ENCODE peak calls at places on chromosomes 3 and 15, in four cellular contexts. F is A549, J is WTC11, D is K562. O is an unnamed sample.
A peak's percentile ranks its signal among the peaks of the same experiment; 100 is the strongest.

GRCh38 chr3:40975711-40976121 is 223.6 kb upstream of the CTNNB1 start:
- DNase-seq in D (no peak), F (no peak), J (no peak), O (no peak)

GRCh38 chr3:126104028-126104635 is 20.2 kb upstream of the SLC41A3 start:
- DNase-seq in D (no peak), J (no peak), F (no peak), O (no peak)

GRCh38 chr15:89828324-89829145 is 13.9 kb upstream of the ANPEP start:
- DNase-seq in J (no peak), D (no peak), F (peak; percentile 32), O (no peak)

GRCh38 chr3:127320529-127321121 is 32.8 kb upstream of the PRR20G start:
- DNase-seq in F (no peak), J (peak; percentile 45), D (no peak), O (no peak)

GRCh38 chr15:100241572-100242479 is 99.9 kb downstream of the ADAMTS17 start:
- DNase-seq in D (peak; percentile 70), F (peak; percentile 83), J (no peak), O (peak; percentile 63)

GRCh38 chr3:170130532-170130931 is 51.0 kb downstream of the PHC3 start:
- DNase-seq in D (no peak), F (no peak), J (no peak), O (no peak)

GRCh38 chr3:143040264-143040879 is 39.0 kb downstream of the U2SURP start:
- DNase-seq in F (peak; percentile 52), J (no peak), D (no peak), O (no peak)

GRCh38 chr15:67744331-67745058 is 80.8 kb upstream of the SKOR1 start:
- DNase-seq in F (no peak), D (no peak), J (no peak), O (no peak)

GRCh38 chr15:79592126-79592525 is 160.0 kb downstream of the MINAR1 start:
- DNase-seq in F (no peak), D (no peak), J (no peak), O (no peak)

GRCh38 chr15:40510201-40510600 is 39.4 kb downstream of the CHST14 start:
- DNase-seq in J (no peak), D (no peak), F (no peak), O (no peak)

GRCh38 chr3:12154151-12154550 is 4.6 kb downstream of the TIMP4 start:
- DNase-seq in D (no peak), F (no peak), J (no peak), O (no peak)

GRCh38 chr15:44315773-44316465 is 27.4 kb downstream of the GOLM2 start:
- DNase-seq in J (no peak), D (no peak), F (no peak), O (no peak)

GRCh38 chr3:161409069-161409468 is 37.8 kb upstream of the SPTSSB start:
- DNase-seq in F (peak; percentile 58), J (peak; percentile 28), D (no peak), O (peak; percentile 55)

GRCh38 chr3:62139957-62140356 is 233.4 kb downstream of the FEZF2 start:
- DNase-seq in J (no peak), D (no peak), F (no peak), O (no peak)

GRCh38 chr15:71532994-71533393 is 277.4 kb upstream of the NR2E3 start:
- DNase-seq in J (peak; percentile 32), D (peak; percentile 63), F (peak; percentile 43), O (peak; percentile 5)

GRCh38 chr3:127857270-127857801 is 35.0 kb upstream of the MGLL start:
- DNase-seq in F (peak; percentile 30), J (no peak), D (no peak), O (no peak)

GRCh38 chr3:191707817-191708216 is 246.9 kb downstream of the PYDC2 start:
- DNase-seq in J (no peak), F (no peak), D (no peak), O (peak; percentile 3)

GRCh38 chr3:78900426-78900825 is 867.4 kb downstream of the ROBO1 start:
- DNase-seq in J (no peak), F (no peak), D (no peak), O (no peak)

GRCh38 chr3:164453695-164454094 is 624.6 kb downstream of the SI start:
- DNase-seq in F (no peak), D (no peak), J (no peak), O (no peak)

GRCh38 chr15:31265871-31266711 is 60.5 kb upstream of the KLF13 start:
- DNase-seq in J (peak; percentile 14), D (no peak), F (no peak), O (no peak)

GRCh38 chr3:49716691-49717538 is 2.6 kb downstream of the AMIGO3 start:
- DNase-seq in D (no peak), F (no peak), J (no peak), O (no peak)

GRCh38 chr3:100335137-100335833 is 728 bp downstream of the NIT2 start:
- DNase-seq in J (no peak), D (peak; percentile 59), F (peak; percentile 26), O (peak; percentile 16)

GRCh38 chr3:155334897-155335883 is 41.7 kb upstream of the STRIT1 start:
- DNase-seq in D (peak; percentile 46), F (no peak), J (no peak), O (no peak)

GRCh38 chr3:122993573-122993972 is 34.0 kb downstream of the SEMA5B start:
- DNase-seq in F (no peak), D (no peak), J (no peak), O (no peak)

GRCh38 chr15:51093865-51094605 is 671 bp downstream of the TNFAIP8L3 start:
- DNase-seq in D (no peak), F (no peak), J (peak; percentile 42), O (peak; percentile 40)

GRCh38 chr3:113695426-113695817 is 1.0 kb downstream of the USF3 start:
- DNase-seq in D (no peak), J (no peak), F (no peak), O (peak; percentile 44)

GRCh38 chr3:174821477-174821876 is 37.7 kb upstream of the NAALADL2 start:
- DNase-seq in F (no peak), D (no peak), J (no peak), O (no peak)

GRCh38 chr3:38397320-38397719 is 50.7 kb downstream of the XYLB start:
- DNase-seq in D (no peak), J (peak; percentile 70), F (no peak), O (peak; percentile 40)

GRCh38 chr3:21163961-21164360 is 587.0 kb downstream of the ZNF385D start:
- DNase-seq in F (no peak), J (no peak), D (no peak), O (no peak)

GRCh38 chr3:185353823-185354614 is 8.9 kb upstream of the MAP3K13 start:
- DNase-seq in D (peak; percentile 68), F (peak; percentile 85), J (peak; percentile 93), O (peak; percentile 86)

GRCh38 chr15:101533371-101534140 is 44.0 kb upstream of the PCSK6 start:
- DNase-seq in D (no peak), F (no peak), J (no peak), O (no peak)

GRCh38 chr3:24497942-24498341 is 3.3 kb upstream of the THRB start:
- DNase-seq in D (no peak), J (no peak), F (no peak), O (no peak)

GRCh38 chr3:15953841-15954240 is 156.1 kb upstream of the ANKRD28 start:
- DNase-seq in J (no peak), F (peak; percentile 19), D (peak; percentile 45), O (no peak)

GRCh38 chr3:15942462-15942861 is 144.7 kb upstream of the ANKRD28 start:
- DNase-seq in D (no peak), F (no peak), J (no peak), O (no peak)

GRCh38 chr3:15952543-15953175 is 154.9 kb upstream of the ANKRD28 start:
- DNase-seq in J (no peak), D (no peak), F (no peak), O (peak; percentile 16)

GRCh38 chr3:15942936-15943335 is 145.2 kb upstream of the ANKRD28 start:
- DNase-seq in J (no peak), D (no peak), F (no peak), O (no peak)

DNA sequence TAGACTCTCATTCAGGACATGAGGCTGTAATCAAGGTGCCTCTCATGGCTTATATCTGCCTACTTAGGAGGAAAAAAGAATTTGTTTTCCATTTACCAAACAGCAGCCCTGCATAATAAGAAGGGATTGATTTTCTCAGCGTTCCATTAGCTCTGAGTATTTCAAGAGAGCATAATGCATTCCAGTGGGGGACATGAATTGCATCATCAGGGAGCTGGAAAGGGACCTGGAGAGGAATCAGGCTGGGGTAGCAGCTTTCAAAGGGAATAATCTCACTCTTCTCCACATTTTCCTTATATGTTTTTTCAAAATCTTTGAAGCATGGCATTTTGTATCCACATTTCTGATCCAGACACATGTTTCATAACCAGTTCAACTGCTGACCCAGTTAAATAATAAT is 150.6 kb upstream of the ANKRD28 start:
- DNase-seq in D (no peak), J (no peak), F (no peak), O (no peak)
- TF ChIP-seq HMGXB4 in D (no peak), J (no peak), F (no peak), O (no peak)

GRCh38 chr3:149462653-149463052 is 11.8 kb upstream of the TM4SF4 start:
- DNase-seq in F (no peak), J (no peak), D (no peak), O (no peak)

GRCh38 chr3:149462051-149462450 is 12.4 kb upstream of the TM4SF4 start:
- DNase-seq in D (no peak), F (no peak), J (no peak), O (no peak)

GRCh38 chr3:149459491-149460057 is 14.9 kb upstream of the TM4SF4 start:
- DNase-seq in J (no peak), F (no peak), D (no peak), O (no peak)

GRCh38 chr3:149463921-149464320 is 10.6 kb upstream of the TM4SF4 start:
- DNase-seq in F (no peak), J (no peak), D (no peak), O (no peak)

GRCh38 chr3:149460123-149460522 is 14.4 kb upstream of the TM4SF4 start:
- DNase-seq in J (no peak), F (no peak), D (no peak), O (no peak)
- TF ChIP-seq HMGXB4 in J (no peak), F (no peak), D (no peak), O (no peak)

DNA sequence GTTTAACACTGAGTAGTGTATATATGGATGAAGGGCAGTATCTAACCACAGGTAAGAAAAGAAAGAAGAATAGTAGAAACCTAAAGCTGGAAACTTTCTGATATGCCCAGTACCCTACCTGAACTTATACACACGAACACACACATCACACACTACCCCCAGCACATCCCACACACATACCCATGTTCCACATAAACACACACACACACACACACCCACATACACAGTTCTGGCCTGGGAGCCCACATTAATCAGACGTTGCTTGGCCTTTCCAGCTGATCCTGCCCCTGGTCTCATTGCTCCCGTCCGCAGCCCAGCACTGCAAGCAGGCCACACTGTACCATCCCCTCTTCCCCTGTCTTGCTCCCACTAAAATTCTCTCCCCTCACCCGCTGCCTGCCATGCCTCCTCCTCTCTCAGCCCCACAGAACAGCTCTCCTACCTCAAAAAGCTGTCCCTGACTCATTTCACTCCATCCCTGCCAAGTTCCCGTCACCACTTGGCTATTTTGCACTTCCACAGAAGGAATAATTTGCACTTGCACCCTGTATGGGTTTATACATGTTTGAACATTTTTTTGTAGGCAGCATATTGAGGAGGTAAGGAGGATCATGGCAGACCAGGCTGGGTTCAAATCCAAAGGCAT is 185.8 kb upstream of the PPP2R3A start:
- DNase-seq in D (no peak), F (no peak), J (no peak), O (no peak)
- TF ChIP-seq HMGXB4 in D (no peak), F (no peak), J (no peak), O (no peak)

DNA sequence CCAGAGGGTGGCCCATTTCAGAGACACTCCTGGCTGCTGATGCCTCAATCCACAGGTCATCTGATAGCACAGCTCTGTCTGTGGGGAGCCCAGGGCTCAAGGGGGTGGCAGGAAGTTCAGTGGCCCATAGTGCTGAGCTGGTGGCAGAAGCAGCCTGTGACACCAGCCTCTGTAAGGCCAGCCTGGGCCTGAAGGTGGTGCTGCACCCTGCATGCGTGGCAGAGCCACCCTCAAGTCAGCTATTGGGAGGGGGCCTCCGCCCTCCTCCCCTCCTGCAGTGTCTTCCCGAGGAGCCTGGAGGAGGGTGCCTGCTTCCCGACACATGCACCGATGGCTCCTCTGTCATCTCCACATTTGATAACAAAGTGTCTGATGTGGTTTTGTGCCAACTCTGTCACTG is 3.0 kb downstream of the PLA1A start:
- DNase-seq in D (peak; percentile 9), J (peak; percentile 71), F (peak; percentile 12), O (no peak)
- TF ChIP-seq HMGXB4 in D (no peak), J (no peak), F (no peak), O (no peak)